ENCODE peak calls at places on chromosomes 6 and 20, in ten cellular contexts. Z is fibroblast of mammary gland; V is stomach; O is AG10803; F is CD8-positive, alpha-beta T cell; M is AG04449; K is mucosa of descending colon; P is foreskin fibroblast; Q is cardiac muscle cell; L is AG09309. U is an unnamed sample.

GRCh38 chr6:73085362-73085975 is 139.8 kb downstream of the KHDC1L start:
- DNase-seq in O (peak; percentile 37), Z (no peak), Q (peak; percentile 9), M (no peak), V (no peak), P (no peak), F (no peak), L (no peak), K (no peak), U (peak; percentile 25)

GRCh38 chr6:33620158-33620583 is 951 bp upstream of the ITPR3 start:
- DNase-seq in V (peak; percentile 74), Z (no peak), F (no peak), O (no peak), Q (no peak), P (no peak), M (no peak), L (no peak), K (peak; percentile 76), U (peak; percentile 34)

GRCh38 chr20:3603108-3603507 is 60.1 kb downstream of the GFRA4 start:
- DNase-seq in F (no peak), L (no peak), P (no peak), Q (no peak), V (no peak), O (no peak), K (no peak), M (no peak), Z (no peak), U (no peak)

GRCh38 chr6:116522896-116523295 is 11.5 kb downstream of the CALHM5 start:
- DNase-seq in Q (no peak), L (no peak), Z (no peak), P (no peak), M (no peak), K (no peak), O (no peak), F (no peak), V (no peak), U (no peak)

GRCh38 chr6:150129616-150130505 is 13.0 kb upstream of the PPP1R14C start:
- DNase-seq in P (no peak), L (no peak), F (no peak), O (no peak), V (no peak), Z (no peak), M (no peak), Q (no peak), K (no peak), U (no peak)

GRCh38 chr6:22024973-22025467 is 271.8 kb downstream of the PRL start:
- DNase-seq in L (no peak), V (no peak), Z (no peak), P (no peak), Q (no peak), O (no peak), F (no peak), M (no peak), K (no peak), U (no peak)

GRCh38 chr6:54191460-54191859 is 80.2 kb downstream of the MLIP start:
- DNase-seq in K (no peak), V (no peak), Q (peak; percentile 81), P (peak; percentile 1), F (no peak), O (peak; percentile 25), M (no peak), Z (peak; percentile 33), L (no peak), U (peak; percentile 36)

GRCh38 chr20:61419010-61419409 is 166.9 kb downstream of the CDH4 start:
- DNase-seq in K (no peak), M (no peak), V (no peak), P (no peak), F (no peak), O (no peak), L (no peak), Z (no peak), Q (no peak), U (no peak)

GRCh38 chr6:44246663-44247337 is at the start of gene HSP90AB1:
- DNase-seq in K (peak; percentile 96), F (peak; percentile 89), O (peak; percentile 99), V (peak; percentile 98), Q (peak; percentile 99), M (peak; percentile 96), P (peak; percentile 98), Z (peak; percentile 97), L (peak; percentile 98), U (peak; percentile 99)

GRCh38 chr6:12804967-12805645 is 88.5 kb downstream of the PHACTR1 start:
- DNase-seq in F (no peak), M (no peak), V (no peak), L (no peak), K (no peak), O (peak; percentile 40), P (no peak), Q (peak; percentile 82), Z (no peak), U (peak; percentile 7)

GRCh38 chr6:140486468-140487361 is 1112.3 kb upstream of the CITED2 start:
- DNase-seq in P (no peak), L (no peak), M (no peak), V (no peak), K (no peak), O (peak; percentile 65), Z (peak; percentile 27), F (no peak), Q (no peak), U (peak; percentile 43)

GRCh38 chr20:61809006-61809770 is 256.5 kb downstream of the TAF4 start:
- DNase-seq in Z (no peak), O (no peak), V (no peak), K (peak; percentile 3), Q (no peak), M (no peak), F (no peak), L (no peak), P (no peak), U (no peak)

GRCh38 chr6:44559486-44560270 is 172.2 kb downstream of the CDC5L start:
- DNase-seq in K (no peak), M (no peak), V (no peak), O (no peak), L (no peak), P (no peak), F (no peak), Q (no peak), Z (no peak), U (no peak)

GRCh38 chr6:98894810-98895209 is 52.9 kb downstream of the FBXL4 start:
- DNase-seq in O (peak; percentile 3), K (no peak), Q (peak; percentile 4), P (no peak), L (no peak), F (no peak), V (no peak), Z (peak; percentile 31), M (no peak), U (peak; percentile 26)

GRCh38 chr20:40493551-40493950 is 195.5 kb downstream of the MAFB start:
- DNase-seq in M (no peak), P (peak; percentile 34), K (no peak), F (no peak), Z (peak; percentile 87), Q (no peak), L (no peak), O (no peak), V (no peak), U (peak; percentile 61)

GRCh38 chr6:56199956-56200355 is 47.4 kb downstream of the COL21A1 start:
- DNase-seq in P (peak; percentile 66), Z (peak; percentile 75), L (no peak), Q (no peak), O (no peak), V (no peak), M (no peak), K (no peak), F (no peak), U (peak; percentile 25)

GRCh38 chr6:37717836-37718251 is 20.2 kb upstream of the MDGA1 start:
- DNase-seq in K (no peak), Z (peak; percentile 42), O (peak; percentile 70), Q (peak; percentile 21), F (no peak), V (no peak), P (peak; percentile 47), M (no peak), L (no peak), U (peak; percentile 55)
- H3K4me3 ChIP-seq in K (no peak overlapping the region), Z (no peak overlapping the region), O (no peak overlapping the region), Q (no peak overlapping the region), F (no peak overlapping the region), V (no peak overlapping the region), P (no peak overlapping the region), M (no peak overlapping the region), L (no peak overlapping the region), U (no peak overlapping the region)

DNA sequence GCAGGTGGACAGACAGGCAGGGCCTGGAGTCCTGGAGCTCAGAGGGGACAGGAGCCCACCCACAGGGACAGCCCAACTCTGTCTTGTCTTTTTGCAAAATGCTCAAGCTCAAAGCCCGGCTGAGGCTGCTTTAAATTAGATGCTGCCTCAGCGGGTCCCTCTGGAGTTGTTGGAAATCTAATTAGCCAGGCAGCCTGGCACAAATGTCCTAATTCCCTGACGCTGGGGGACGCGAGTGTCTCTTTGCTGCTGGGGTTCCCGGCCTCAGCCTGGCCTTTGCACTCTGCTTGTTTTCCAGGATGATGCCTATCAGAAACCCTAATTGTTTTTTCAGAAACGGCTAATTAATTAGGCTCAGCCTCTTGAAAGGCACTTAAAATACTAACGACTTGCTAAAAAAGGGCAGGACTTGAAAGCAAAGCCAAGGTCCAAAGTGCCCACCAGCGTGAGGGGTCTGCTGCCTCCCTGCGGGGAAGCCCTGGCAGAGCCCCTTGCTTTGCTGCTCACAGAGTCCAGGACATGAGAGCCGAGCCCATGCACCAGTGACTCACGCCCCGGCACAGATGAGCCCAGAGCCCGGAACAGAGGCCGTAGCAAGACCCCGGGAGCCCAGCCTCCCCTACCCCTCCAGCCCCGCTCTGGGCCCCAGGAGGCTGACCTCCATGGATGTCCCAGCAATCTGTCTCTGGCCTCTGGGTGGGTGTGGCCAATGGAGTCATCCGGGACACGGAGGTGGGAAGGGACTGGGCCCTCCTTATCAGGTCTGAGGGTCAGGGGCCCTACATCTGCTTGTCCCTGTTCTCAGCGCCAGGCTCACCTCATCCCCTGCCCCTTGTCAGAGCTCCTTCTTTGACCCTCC is 46.0 kb upstream of the BHLHE23 start:
- DNase-seq in P (no peak), K (no peak), V (no peak), O (no peak), F (no peak), Z (no peak), L (no peak), Q (no peak), M (no peak), U (no peak)
- TF ChIP-seq CTCF in P (no peak), K (no peak), V (no peak), O (no peak), F (no peak), Z (no peak), L (no peak), Q (no peak), M (no peak), U (no peak)

DNA sequence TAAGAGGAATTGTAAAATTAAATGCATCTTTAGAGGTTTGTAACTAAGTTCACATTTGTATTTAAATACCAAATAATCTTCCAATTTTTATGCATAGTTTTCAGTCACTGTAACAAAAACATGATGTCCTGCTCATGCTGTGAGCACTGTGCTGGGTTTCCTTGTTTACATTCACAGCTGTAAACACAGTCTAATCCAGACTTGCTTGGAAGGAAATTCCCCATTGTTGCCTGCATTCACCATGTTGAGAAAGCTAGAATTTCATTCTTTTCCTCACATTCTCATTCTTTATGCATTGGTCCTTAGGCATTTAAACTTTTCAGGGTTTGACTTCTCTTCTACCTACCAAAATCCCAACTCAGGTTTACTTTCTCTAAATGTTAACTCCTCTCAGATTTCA is 242.0 kb upstream of the TBX18 start:
- DNase-seq in P (peak; percentile 13), L (no peak), O (no peak), Q (no peak), K (no peak), Z (no peak), F (no peak), V (no peak), M (no peak), U (peak; percentile 15)
- H3K4me3 ChIP-seq in P (no peak overlapping the region), L (no peak overlapping the region), O (no peak overlapping the region), Q (no peak overlapping the region), K (no peak overlapping the region), Z (no peak overlapping the region), F (no peak overlapping the region), V (no peak overlapping the region), M (no peak overlapping the region), U (no peak overlapping the region)

GRCh38 chr6:15893556-15894253 is 230.9 kb upstream of the DTNBP1 start:
- DNase-seq in F (no peak), L (no peak), K (no peak), O (no peak), Z (peak; percentile 51), Q (peak; percentile 28), P (no peak), V (no peak), M (no peak), U (peak; percentile 37)
- TF ChIP-seq CTCF in F (no peak), L (peak; percentile 9), K (peak; percentile 33), O (peak; percentile 40), Z (peak; percentile 56), Q (peak; percentile 45), P (peak; percentile 31), V (peak; percentile 71), M (peak; percentile 5), U (peak; percentile 42)

U was measured in astrocyte of the spinal cord.